ENCODE peak calls at places on chromosomes 2 and 18, in nine cellular contexts. One of them, this sample, is unnamed.
A peak's percentile ranks its signal among the peaks of the same experiment; 100 is the strongest.

GRCh38 chr18:39205565-39205964 is 1640.0 kb upstream of the CELF4 start:
- DNase-seq in lung: no peak
- DNase-seq in stimulated activated CD8-positive, alpha-beta memory T cell treated with anti-CD3 and anti-CD28 coated beads, Interleukin-15, amount 100 ng/mL, for 24 hours: no peak
- DNase-seq in stimulated activated naive CD8-positive, alpha-beta T cell treated with anti-CD3 and anti-CD28 coated beads, Interleukin-15, Interleukin-2, amounts not matched to agents 100 U/mL and 50 U/mL, for 24 hours: no peak
- DNase-seq in T-cell: no peak
- DNase-seq in anterior cingulate cortex: no peak
- DNase-seq in GM12865: peak; percentile 38
- DNase-seq in neural progenitor cell: no peak
- DNase-seq in cardiac fibroblast: no peak
- DNase-seq in this sample: no peak

GRCh38 chr18:63264871-63265270 is 54.7 kb downstream of the BCL2 start:
- DNase-seq in lung: peak; percentile 69
- DNase-seq in stimulated activated CD8-positive, alpha-beta memory T cell treated with anti-CD3 and anti-CD28 coated beads, Interleukin-15, amount 100 ng/mL, for 24 hours: no peak
- DNase-seq in stimulated activated naive CD8-positive, alpha-beta T cell treated with anti-CD3 and anti-CD28 coated beads, Interleukin-15, Interleukin-2, amounts not matched to agents 100 U/mL and 50 U/mL, for 24 hours: no peak
- DNase-seq in T-cell: no peak
- DNase-seq in anterior cingulate cortex: no peak
- DNase-seq in GM12865: no peak
- DNase-seq in neural progenitor cell: no peak
- DNase-seq in cardiac fibroblast: no peak
- DNase-seq in this sample: no peak

GRCh38 chr2:233039217-233040173 is 7.0 kb downstream of the NEU2 start:
- DNase-seq in lung: no peak
- DNase-seq in stimulated activated CD8-positive, alpha-beta memory T cell treated with anti-CD3 and anti-CD28 coated beads, Interleukin-15, amount 100 ng/mL, for 24 hours: no peak
- DNase-seq in stimulated activated naive CD8-positive, alpha-beta T cell treated with anti-CD3 and anti-CD28 coated beads, Interleukin-15, Interleukin-2, amounts not matched to agents 100 U/mL and 50 U/mL, for 24 hours: no peak
- DNase-seq in T-cell: no peak
- DNase-seq in anterior cingulate cortex: no peak
- DNase-seq in GM12865: no peak
- DNase-seq in neural progenitor cell: no peak
- DNase-seq in cardiac fibroblast: no peak
- DNase-seq in this sample: no peak

GRCh38 chr2:46865181-46865970 is 50.2 kb downstream of the MCFD2 start:
- DNase-seq in lung: no peak
- DNase-seq in stimulated activated CD8-positive, alpha-beta memory T cell treated with anti-CD3 and anti-CD28 coated beads, Interleukin-15, amount 100 ng/mL, for 24 hours: no peak
- DNase-seq in stimulated activated naive CD8-positive, alpha-beta T cell treated with anti-CD3 and anti-CD28 coated beads, Interleukin-15, Interleukin-2, amounts not matched to agents 100 U/mL and 50 U/mL, for 24 hours: no peak
- DNase-seq in T-cell: no peak
- DNase-seq in anterior cingulate cortex: no peak
- DNase-seq in GM12865: no peak
- DNase-seq in neural progenitor cell: no peak
- DNase-seq in cardiac fibroblast: no peak
- DNase-seq in this sample: no peak

GRCh38 chr2:192413812-192414424 is 219.2 kb upstream of the TMEFF2 start:
- DNase-seq in lung: no peak
- DNase-seq in stimulated activated CD8-positive, alpha-beta memory T cell treated with anti-CD3 and anti-CD28 coated beads, Interleukin-15, amount 100 ng/mL, for 24 hours: no peak
- DNase-seq in stimulated activated naive CD8-positive, alpha-beta T cell treated with anti-CD3 and anti-CD28 coated beads, Interleukin-15, Interleukin-2, amounts not matched to agents 100 U/mL and 50 U/mL, for 24 hours: no peak
- DNase-seq in T-cell: no peak
- DNase-seq in anterior cingulate cortex: no peak
- DNase-seq in GM12865: no peak
- DNase-seq in neural progenitor cell: no peak
- DNase-seq in cardiac fibroblast: no peak
- DNase-seq in this sample: no peak

GRCh38 chr2:30385327-30385726 is 61.7 kb upstream of the LCLAT1 start:
- DNase-seq in lung: no peak
- DNase-seq in stimulated activated CD8-positive, alpha-beta memory T cell treated with anti-CD3 and anti-CD28 coated beads, Interleukin-15, amount 100 ng/mL, for 24 hours: no peak
- DNase-seq in stimulated activated naive CD8-positive, alpha-beta T cell treated with anti-CD3 and anti-CD28 coated beads, Interleukin-15, Interleukin-2, amounts not matched to agents 100 U/mL and 50 U/mL, for 24 hours: no peak
- DNase-seq in T-cell: no peak
- DNase-seq in anterior cingulate cortex: no peak
- DNase-seq in GM12865: no peak
- DNase-seq in neural progenitor cell: peak; percentile 75
- DNase-seq in cardiac fibroblast: peak; percentile 49
- DNase-seq in this sample: peak; percentile 61

GRCh38 chr2:29015701-29016470 is 34.8 kb downstream of the TOGARAM2 start:
- DNase-seq in lung: no peak
- DNase-seq in stimulated activated CD8-positive, alpha-beta memory T cell treated with anti-CD3 and anti-CD28 coated beads, Interleukin-15, amount 100 ng/mL, for 24 hours: no peak
- DNase-seq in stimulated activated naive CD8-positive, alpha-beta T cell treated with anti-CD3 and anti-CD28 coated beads, Interleukin-15, Interleukin-2, amounts not matched to agents 100 U/mL and 50 U/mL, for 24 hours: no peak
- DNase-seq in T-cell: no peak
- DNase-seq in anterior cingulate cortex: no peak
- DNase-seq in GM12865: no peak
- DNase-seq in neural progenitor cell: no peak
- DNase-seq in cardiac fibroblast: no peak
- DNase-seq in this sample: no peak

GRCh38 chr2:127675335-127676261 is at the start of gene LIMS2:
- DNase-seq in lung: no peak
- DNase-seq in stimulated activated CD8-positive, alpha-beta memory T cell treated with anti-CD3 and anti-CD28 coated beads, Interleukin-15, amount 100 ng/mL, for 24 hours: no peak
- DNase-seq in stimulated activated naive CD8-positive, alpha-beta T cell treated with anti-CD3 and anti-CD28 coated beads, Interleukin-15, Interleukin-2, amounts not matched to agents 100 U/mL and 50 U/mL, for 24 hours: no peak
- DNase-seq in T-cell: no peak
- DNase-seq in anterior cingulate cortex: no peak
- DNase-seq in GM12865: no peak
- DNase-seq in neural progenitor cell: peak; percentile 70
- DNase-seq in cardiac fibroblast: peak; percentile 46
- DNase-seq in this sample: peak; percentile 76

GRCh38 chr2:111119004-111119846 is 1.5 kb upstream of the BCL2L11 start:
- DNase-seq in lung: no peak
- DNase-seq in stimulated activated CD8-positive, alpha-beta memory T cell treated with anti-CD3 and anti-CD28 coated beads, Interleukin-15, amount 100 ng/mL, for 24 hours: no peak
- DNase-seq in stimulated activated naive CD8-positive, alpha-beta T cell treated with anti-CD3 and anti-CD28 coated beads, Interleukin-15, Interleukin-2, amounts not matched to agents 100 U/mL and 50 U/mL, for 24 hours: peak; percentile 51
- DNase-seq in T-cell: peak; percentile 37
- DNase-seq in anterior cingulate cortex: no peak
- DNase-seq in GM12865: peak; percentile 26
- DNase-seq in neural progenitor cell: peak; percentile 44
- DNase-seq in cardiac fibroblast: no peak
- DNase-seq in this sample: peak; percentile 30

GRCh38 chr2:165794520-165794882 is 454 bp upstream of the GALNT3 start:
- DNase-seq in lung: peak; percentile 63
- DNase-seq in stimulated activated CD8-positive, alpha-beta memory T cell treated with anti-CD3 and anti-CD28 coated beads, Interleukin-15, amount 100 ng/mL, for 24 hours: peak; percentile 18
- DNase-seq in stimulated activated naive CD8-positive, alpha-beta T cell treated with anti-CD3 and anti-CD28 coated beads, Interleukin-15, Interleukin-2, amounts not matched to agents 100 U/mL and 50 U/mL, for 24 hours: peak; percentile 63
- DNase-seq in T-cell: peak; percentile 65
- DNase-seq in anterior cingulate cortex: no peak
- DNase-seq in GM12865: peak; percentile 87
- DNase-seq in neural progenitor cell: peak; percentile 42
- DNase-seq in cardiac fibroblast: peak; percentile 52
- DNase-seq in this sample: no peak

GRCh38 chr2:145811467-145812162 is 1291.7 kb upstream of the ZEB2 start:
- DNase-seq in lung: no peak
- DNase-seq in stimulated activated CD8-positive, alpha-beta memory T cell treated with anti-CD3 and anti-CD28 coated beads, Interleukin-15, amount 100 ng/mL, for 24 hours: no peak
- DNase-seq in stimulated activated naive CD8-positive, alpha-beta T cell treated with anti-CD3 and anti-CD28 coated beads, Interleukin-15, Interleukin-2, amounts not matched to agents 100 U/mL and 50 U/mL, for 24 hours: no peak
- DNase-seq in T-cell: no peak
- DNase-seq in anterior cingulate cortex: no peak
- DNase-seq in GM12865: no peak
- DNase-seq in neural progenitor cell: no peak
- DNase-seq in cardiac fibroblast: no peak
- DNase-seq in this sample: peak; percentile 58

GRCh38 chr2:99106905-99107304 is 34.6 kb upstream of the C2orf15 start:
- DNase-seq in lung: no peak
- DNase-seq in stimulated activated CD8-positive, alpha-beta memory T cell treated with anti-CD3 and anti-CD28 coated beads, Interleukin-15, amount 100 ng/mL, for 24 hours: no peak
- DNase-seq in stimulated activated naive CD8-positive, alpha-beta T cell treated with anti-CD3 and anti-CD28 coated beads, Interleukin-15, Interleukin-2, amounts not matched to agents 100 U/mL and 50 U/mL, for 24 hours: no peak
- DNase-seq in T-cell: no peak
- DNase-seq in anterior cingulate cortex: no peak
- DNase-seq in GM12865: no peak
- DNase-seq in neural progenitor cell: no peak
- DNase-seq in cardiac fibroblast: peak; percentile 25
- DNase-seq in this sample: no peak

GRCh38 chr2:1605102-1605501 is 139.2 kb downstream of the PXDN start:
- DNase-seq in lung: no peak
- DNase-seq in stimulated activated CD8-positive, alpha-beta memory T cell treated with anti-CD3 and anti-CD28 coated beads, Interleukin-15, amount 100 ng/mL, for 24 hours: no peak
- DNase-seq in stimulated activated naive CD8-positive, alpha-beta T cell treated with anti-CD3 and anti-CD28 coated beads, Interleukin-15, Interleukin-2, amounts not matched to agents 100 U/mL and 50 U/mL, for 24 hours: no peak
- DNase-seq in T-cell: no peak
- DNase-seq in anterior cingulate cortex: no peak
- DNase-seq in GM12865: no peak
- DNase-seq in neural progenitor cell: peak; percentile 32
- DNase-seq in cardiac fibroblast: peak; percentile 80
- DNase-seq in this sample: peak; percentile 87

GRCh38 chr18:74278058-74278457 is 13.7 kb downstream of the CYB5A start:
- DNase-seq in lung: no peak
- DNase-seq in stimulated activated CD8-positive, alpha-beta memory T cell treated with anti-CD3 and anti-CD28 coated beads, Interleukin-15, amount 100 ng/mL, for 24 hours: no peak
- DNase-seq in stimulated activated naive CD8-positive, alpha-beta T cell treated with anti-CD3 and anti-CD28 coated beads, Interleukin-15, Interleukin-2, amounts not matched to agents 100 U/mL and 50 U/mL, for 24 hours: no peak
- DNase-seq in T-cell: no peak
- DNase-seq in anterior cingulate cortex: no peak
- DNase-seq in GM12865: no peak
- DNase-seq in neural progenitor cell: no peak
- DNase-seq in cardiac fibroblast: no peak
- DNase-seq in this sample: no peak

GRCh38 chr2:128260239-128261138 is 58.2 kb downstream of the HS6ST1 start:
- DNase-seq in lung: peak; percentile 57
- DNase-seq in stimulated activated CD8-positive, alpha-beta memory T cell treated with anti-CD3 and anti-CD28 coated beads, Interleukin-15, amount 100 ng/mL, for 24 hours: no peak
- DNase-seq in stimulated activated naive CD8-positive, alpha-beta T cell treated with anti-CD3 and anti-CD28 coated beads, Interleukin-15, Interleukin-2, amounts not matched to agents 100 U/mL and 50 U/mL, for 24 hours: no peak
- DNase-seq in T-cell: no peak
- DNase-seq in anterior cingulate cortex: peak; percentile 61
- DNase-seq in GM12865: no peak
- DNase-seq in neural progenitor cell: peak; percentile 83
- DNase-seq in cardiac fibroblast: peak; percentile 83
- DNase-seq in this sample: peak; percentile 64

GRCh38 chr2:14930441-14930840 is 297.9 kb downstream of the LRATD1 start:
- DNase-seq in lung: no peak
- DNase-seq in stimulated activated CD8-positive, alpha-beta memory T cell treated with anti-CD3 and anti-CD28 coated beads, Interleukin-15, amount 100 ng/mL, for 24 hours: no peak
- DNase-seq in stimulated activated naive CD8-positive, alpha-beta T cell treated with anti-CD3 and anti-CD28 coated beads, Interleukin-15, Interleukin-2, amounts not matched to agents 100 U/mL and 50 U/mL, for 24 hours: no peak
- DNase-seq in T-cell: no peak
- DNase-seq in anterior cingulate cortex: no peak
- DNase-seq in GM12865: no peak
- DNase-seq in neural progenitor cell: no peak
- DNase-seq in cardiac fibroblast: no peak
- DNase-seq in this sample: no peak

GRCh38 chr2:40240067-40240466 is 211.8 kb downstream of the SLC8A1 start:
- DNase-seq in lung: peak; percentile 67
- DNase-seq in stimulated activated CD8-positive, alpha-beta memory T cell treated with anti-CD3 and anti-CD28 coated beads, Interleukin-15, amount 100 ng/mL, for 24 hours: no peak
- DNase-seq in stimulated activated naive CD8-positive, alpha-beta T cell treated with anti-CD3 and anti-CD28 coated beads, Interleukin-15, Interleukin-2, amounts not matched to agents 100 U/mL and 50 U/mL, for 24 hours: no peak
- DNase-seq in T-cell: no peak
- DNase-seq in anterior cingulate cortex: no peak
- DNase-seq in GM12865: no peak
- DNase-seq in neural progenitor cell: no peak
- DNase-seq in cardiac fibroblast: peak; percentile 99
- DNase-seq in this sample: peak; percentile 50

GRCh38 chr2:191758420-191759199 is 80.7 kb downstream of the NABP1 start:
- DNase-seq in lung: peak; percentile 58
- DNase-seq in stimulated activated CD8-positive, alpha-beta memory T cell treated with anti-CD3 and anti-CD28 coated beads, Interleukin-15, amount 100 ng/mL, for 24 hours: no peak
- DNase-seq in stimulated activated naive CD8-positive, alpha-beta T cell treated with anti-CD3 and anti-CD28 coated beads, Interleukin-15, Interleukin-2, amounts not matched to agents 100 U/mL and 50 U/mL, for 24 hours: peak; percentile 57
- DNase-seq in T-cell: peak; percentile 56
- DNase-seq in anterior cingulate cortex: no peak
- DNase-seq in GM12865: peak; percentile 80
- DNase-seq in neural progenitor cell: peak; percentile 56
- DNase-seq in cardiac fibroblast: peak; percentile 59
- DNase-seq in this sample: peak; percentile 77

GRCh38 chr2:105403785-105404698 is 5.2 kb upstream of the FHL2 start:
- DNase-seq in lung: no peak
- DNase-seq in stimulated activated CD8-positive, alpha-beta memory T cell treated with anti-CD3 and anti-CD28 coated beads, Interleukin-15, amount 100 ng/mL, for 24 hours: no peak
- DNase-seq in stimulated activated naive CD8-positive, alpha-beta T cell treated with anti-CD3 and anti-CD28 coated beads, Interleukin-15, Interleukin-2, amounts not matched to agents 100 U/mL and 50 U/mL, for 24 hours: no peak
- DNase-seq in T-cell: no peak
- DNase-seq in anterior cingulate cortex: no peak
- DNase-seq in GM12865: no peak
- DNase-seq in neural progenitor cell: no peak
- DNase-seq in cardiac fibroblast: peak; percentile 92
- DNase-seq in this sample: peak; percentile 92

GRCh38 chr2:238166391-238167343 is 7.9 kb downstream of the ERFE start:
- DNase-seq in lung: no peak
- DNase-seq in stimulated activated CD8-positive, alpha-beta memory T cell treated with anti-CD3 and anti-CD28 coated beads, Interleukin-15, amount 100 ng/mL, for 24 hours: no peak
- DNase-seq in stimulated activated naive CD8-positive, alpha-beta T cell treated with anti-CD3 and anti-CD28 coated beads, Interleukin-15, Interleukin-2, amounts not matched to agents 100 U/mL and 50 U/mL, for 24 hours: no peak
- DNase-seq in T-cell: no peak
- DNase-seq in anterior cingulate cortex: no peak
- DNase-seq in GM12865: no peak
- DNase-seq in neural progenitor cell: no peak
- DNase-seq in cardiac fibroblast: no peak
- DNase-seq in this sample: no peak

GRCh38 chr2:152223997-152224396 is 48.4 kb upstream of the STAM2 start:
- DNase-seq in lung: no peak
- DNase-seq in stimulated activated CD8-positive, alpha-beta memory T cell treated with anti-CD3 and anti-CD28 coated beads, Interleukin-15, amount 100 ng/mL, for 24 hours: no peak
- DNase-seq in stimulated activated naive CD8-positive, alpha-beta T cell treated with anti-CD3 and anti-CD28 coated beads, Interleukin-15, Interleukin-2, amounts not matched to agents 100 U/mL and 50 U/mL, for 24 hours: no peak
- DNase-seq in T-cell: no peak
- DNase-seq in anterior cingulate cortex: no peak
- DNase-seq in GM12865: no peak
- DNase-seq in neural progenitor cell: no peak
- DNase-seq in cardiac fibroblast: no peak
- DNase-seq in this sample: peak; percentile 19

GRCh38 chr18:41875094-41875780 is 79.8 kb upstream of the PIK3C3 start:
- DNase-seq in lung: no peak
- DNase-seq in stimulated activated CD8-positive, alpha-beta memory T cell treated with anti-CD3 and anti-CD28 coated beads, Interleukin-15, amount 100 ng/mL, for 24 hours: no peak
- DNase-seq in stimulated activated naive CD8-positive, alpha-beta T cell treated with anti-CD3 and anti-CD28 coated beads, Interleukin-15, Interleukin-2, amounts not matched to agents 100 U/mL and 50 U/mL, for 24 hours: no peak
- DNase-seq in T-cell: no peak
- DNase-seq in anterior cingulate cortex: no peak
- DNase-seq in GM12865: no peak
- DNase-seq in neural progenitor cell: no peak
- DNase-seq in cardiac fibroblast: peak; percentile 77
- DNase-seq in this sample: no peak

GRCh38 chr18:2411381-2411977 is 159.8 kb downstream of the METTL4 start:
- DNase-seq in lung: no peak
- DNase-seq in stimulated activated CD8-positive, alpha-beta memory T cell treated with anti-CD3 and anti-CD28 coated beads, Interleukin-15, amount 100 ng/mL, for 24 hours: no peak
- DNase-seq in stimulated activated naive CD8-positive, alpha-beta T cell treated with anti-CD3 and anti-CD28 coated beads, Interleukin-15, Interleukin-2, amounts not matched to agents 100 U/mL and 50 U/mL, for 24 hours: no peak
- DNase-seq in T-cell: no peak
- DNase-seq in anterior cingulate cortex: no peak
- DNase-seq in GM12865: no peak
- DNase-seq in neural progenitor cell: no peak
- DNase-seq in cardiac fibroblast: peak; percentile 31
- DNase-seq in this sample: peak; percentile 38

GRCh38 chr2:100200985-100201384 is 58.6 kb upstream of the AFF3 start:
- DNase-seq in lung: no peak
- DNase-seq in stimulated activated CD8-positive, alpha-beta memory T cell treated with anti-CD3 and anti-CD28 coated beads, Interleukin-15, amount 100 ng/mL, for 24 hours: no peak
- DNase-seq in stimulated activated naive CD8-positive, alpha-beta T cell treated with anti-CD3 and anti-CD28 coated beads, Interleukin-15, Interleukin-2, amounts not matched to agents 100 U/mL and 50 U/mL, for 24 hours: no peak
- DNase-seq in T-cell: no peak
- DNase-seq in anterior cingulate cortex: no peak
- DNase-seq in GM12865: no peak
- DNase-seq in neural progenitor cell: no peak
- DNase-seq in cardiac fibroblast: peak; percentile 29
- DNase-seq in this sample: peak; percentile 69

GRCh38 chr2:194870974-194871535 is 786.0 kb upstream of the SLC39A10 start:
- DNase-seq in lung: no peak
- DNase-seq in stimulated activated CD8-positive, alpha-beta memory T cell treated with anti-CD3 and anti-CD28 coated beads, Interleukin-15, amount 100 ng/mL, for 24 hours: no peak
- DNase-seq in stimulated activated naive CD8-positive, alpha-beta T cell treated with anti-CD3 and anti-CD28 coated beads, Interleukin-15, Interleukin-2, amounts not matched to agents 100 U/mL and 50 U/mL, for 24 hours: no peak
- DNase-seq in T-cell: no peak
- DNase-seq in anterior cingulate cortex: no peak
- DNase-seq in GM12865: no peak
- DNase-seq in neural progenitor cell: no peak
- DNase-seq in cardiac fibroblast: no peak
- DNase-seq in this sample: no peak

GRCh38 chr18:23459530-23459921 is 6.4 kb downstream of the RIOK3 start:
- DNase-seq in lung: no peak
- DNase-seq in stimulated activated CD8-positive, alpha-beta memory T cell treated with anti-CD3 and anti-CD28 coated beads, Interleukin-15, amount 100 ng/mL, for 24 hours: no peak
- DNase-seq in stimulated activated naive CD8-positive, alpha-beta T cell treated with anti-CD3 and anti-CD28 coated beads, Interleukin-15, Interleukin-2, amounts not matched to agents 100 U/mL and 50 U/mL, for 24 hours: no peak
- DNase-seq in T-cell: no peak
- DNase-seq in anterior cingulate cortex: no peak
- DNase-seq in GM12865: no peak
- DNase-seq in neural progenitor cell: no peak
- DNase-seq in cardiac fibroblast: no peak
- DNase-seq in this sample: no peak

GRCh38 chr2:120508581-120509041 is 162.7 kb downstream of the INHBB start:
- DNase-seq in lung: no peak
- DNase-seq in stimulated activated CD8-positive, alpha-beta memory T cell treated with anti-CD3 and anti-CD28 coated beads, Interleukin-15, amount 100 ng/mL, for 24 hours: no peak
- DNase-seq in stimulated activated naive CD8-positive, alpha-beta T cell treated with anti-CD3 and anti-CD28 coated beads, Interleukin-15, Interleukin-2, amounts not matched to agents 100 U/mL and 50 U/mL, for 24 hours: no peak
- DNase-seq in T-cell: no peak
- DNase-seq in anterior cingulate cortex: no peak
- DNase-seq in GM12865: no peak
- DNase-seq in neural progenitor cell: no peak
- DNase-seq in cardiac fibroblast: peak; percentile 59
- DNase-seq in this sample: peak; percentile 92

GRCh38 chr2:234483568-234484251 is 13.2 kb downstream of the ARL4C start:
- DNase-seq in lung: no peak
- DNase-seq in stimulated activated CD8-positive, alpha-beta memory T cell treated with anti-CD3 and anti-CD28 coated beads, Interleukin-15, amount 100 ng/mL, for 24 hours: no peak
- DNase-seq in stimulated activated naive CD8-positive, alpha-beta T cell treated with anti-CD3 and anti-CD28 coated beads, Interleukin-15, Interleukin-2, amounts not matched to agents 100 U/mL and 50 U/mL, for 24 hours: peak; percentile 82
- DNase-seq in T-cell: peak; percentile 89
- DNase-seq in anterior cingulate cortex: no peak
- DNase-seq in GM12865: peak; percentile 77
- DNase-seq in neural progenitor cell: peak; percentile 15
- DNase-seq in cardiac fibroblast: peak; percentile 13
- DNase-seq in this sample: peak; percentile 17

This sample was measured in dermis blood vessel endothelial cell.